ENCODE peak calls at places on chromosome 19, in eight cellular contexts. G, O, X, T, E, L, C and D are unnamed samples.

GRCh38 chr19:2041686-2042484 is 9.2 kb downstream of the MKNK2 start:
- DNase-seq in C (peak), T (peak), G (peak), E (peak), X (peak), L (peak), O (peak), D (peak)

GRCh38 chr19:34154401-34154800 is 17.9 kb upstream of the LSM14A start:
- DNase-seq in L (no peak), C (no peak), T (no peak), G (no peak), O (no peak), E (no peak), X (no peak), D (no peak)

GRCh38 chr19:3775831-3776230 is 3.8 kb upstream of the RAX2 start:
- DNase-seq in T (no peak), C (no peak), X (no peak), E (no peak), L (no peak), O (no peak), G (no peak), D (no peak)

GRCh38 chr19:33396701-33397535 is 23.4 kb downstream of the CEBPG start:
- DNase-seq in X (no peak), E (peak), L (no peak), G (no peak), C (no peak), T (peak), O (peak), D (no peak)

GRCh38 chr19:18202759-18203407 is 959 bp downstream of the RAB3A start:
- DNase-seq in T (no peak), O (no peak), L (no peak), E (peak), X (no peak), C (no peak), G (no peak), D (no peak)

GRCh38 chr19:31639306-31639705 is 290.1 kb upstream of the TSHZ3 start:
- DNase-seq in G (no peak), E (no peak), L (no peak), T (no peak), O (no peak), X (no peak), C (no peak), D (no peak)

GRCh38 chr19:55546822-55547614 is 1.7 kb upstream of the SBK3 start:
- DNase-seq in G (peak), X (no peak), T (no peak), C (no peak), O (no peak), E (peak), L (peak), D (no peak)

GRCh38 chr19:43789029-43789428 is 8.3 kb upstream of the KCNN4 start:
- DNase-seq in E (peak), G (peak), T (peak), X (no peak), C (no peak), O (no peak), L (no peak), D (no peak)

GRCh38 chr19:46218160-46218559 is 11.4 kb upstream of the IGFL1 start:
- DNase-seq in T (peak), X (no peak), G (peak), L (no peak), E (peak), C (no peak), O (no peak), D (no peak)

GRCh38 chr19:45117167-45117594 is 24.2 kb downstream of the PPP1R37 start:
- DNase-seq in G (no peak), L (no peak), X (peak), O (no peak), C (no peak), T (no peak), E (peak), D (peak)

GRCh38 chr19:47049307-47049700 is 880 bp upstream of the TMEM160 start:
- DNase-seq in C (no peak), O (no peak), T (no peak), G (no peak), X (no peak), L (no peak), E (peak), D (no peak)

GRCh38 chr19:38141108-38141507 is 82.9 kb downstream of the DPF1 start:
- DNase-seq in T (no peak), C (no peak), O (no peak), L (no peak), X (no peak), E (no peak), G (no peak), D (no peak)

GRCh38 chr19:35034588-35035382 is 4.5 kb downstream of the SCN1B start:
- DNase-seq in T (no peak), E (no peak), G (no peak), O (no peak), X (no peak), C (no peak), L (no peak), D (no peak)

GRCh38 chr19:35904312-35905068 is 2.2 kb downstream of the HCST start:
- DNase-seq in L (no peak), G (no peak), X (no peak), T (no peak), O (no peak), C (no peak), E (no peak), D (no peak)

GRCh38 chr19:10655457-10656312 is 1.5 kb downstream of the ILF3 start:
- DNase-seq in G (peak), C (no peak), E (peak), X (no peak), T (no peak), L (no peak), O (no peak), D (no peak)

GRCh38 chr19:35790981-35791813 is 15.8 kb downstream of the ARHGAP33 start:
- DNase-seq in X (peak), G (peak), T (no peak), E (no peak), L (no peak), O (no peak), C (no peak), D (no peak)

GRCh38 chr19:11279505-11280236 is 16.3 kb upstream of the TSPAN16 start:
- DNase-seq in E (no peak), O (no peak), L (no peak), X (peak), G (no peak), T (no peak), C (peak), D (peak)

GRCh38 chr19:35053667-35054293 is 12.3 kb downstream of the HPN start:
- DNase-seq in C (no peak), O (no peak), G (no peak), E (no peak), T (no peak), L (no peak), X (no peak), D (no peak)

GRCh38 chr19:55472463-55472862 is 4.0 kb upstream of the ZNF628 start:
- DNase-seq in O (no peak), E (no peak), T (no peak), L (no peak), X (no peak), G (peak), C (no peak), D (no peak)

GRCh38 chr19:1248454-1249297 is at the start of gene MIDN:
- DNase-seq in E (peak), L (no peak), G (peak), X (peak), O (peak), C (peak), T (no peak), D (peak)

GRCh38 chr19:50497030-50497420 is 14.0 kb downstream of the JOSD2 start:
- DNase-seq in E (no peak), C (no peak), X (no peak), L (no peak), O (no peak), G (no peak), T (no peak), D (no peak)

GRCh38 chr19:12783226-12783848 is 7.9 kb upstream of the JUNB start:
- DNase-seq in L (no peak), E (no peak), X (no peak), O (no peak), C (no peak), T (no peak), G (peak), D (no peak)

GRCh38 chr19:10395853-10396355 is 7.4 kb downstream of the CDC37 start:
- DNase-seq in C (no peak), O (no peak), X (no peak), L (no peak), E (no peak), T (no peak), G (no peak), D (no peak)

GRCh38 chr19:23002690-23003422 is at the start of gene ZNF728:
- DNase-seq in G (no peak), T (no peak), L (peak), C (no peak), O (peak), E (no peak), X (no peak), D (no peak)

GRCh38 chr19:1266116-1266817 is 2.9 kb upstream of the CIRBP start:
- DNase-seq in G (peak), T (peak), X (peak), O (peak), L (no peak), C (peak), E (peak), D (peak)

GRCh38 chr19:50460161-50460765 is 16.0 kb upstream of the EMC10 start:
- DNase-seq in T (no peak), X (no peak), O (no peak), G (peak), C (no peak), E (no peak), L (no peak), D (no peak)

GRCh38 chr19:16856091-16856490 is 26.9 kb downstream of the SIN3B start:
- DNase-seq in O (no peak), C (no peak), G (no peak), L (no peak), E (no peak), X (no peak), T (no peak), D (no peak)
- H3K27ac ChIP-seq in O (no peak), C (no peak), G (no peak), L (no peak), E (no peak), X (no peak), T (no peak), D (no peak)

DNA sequence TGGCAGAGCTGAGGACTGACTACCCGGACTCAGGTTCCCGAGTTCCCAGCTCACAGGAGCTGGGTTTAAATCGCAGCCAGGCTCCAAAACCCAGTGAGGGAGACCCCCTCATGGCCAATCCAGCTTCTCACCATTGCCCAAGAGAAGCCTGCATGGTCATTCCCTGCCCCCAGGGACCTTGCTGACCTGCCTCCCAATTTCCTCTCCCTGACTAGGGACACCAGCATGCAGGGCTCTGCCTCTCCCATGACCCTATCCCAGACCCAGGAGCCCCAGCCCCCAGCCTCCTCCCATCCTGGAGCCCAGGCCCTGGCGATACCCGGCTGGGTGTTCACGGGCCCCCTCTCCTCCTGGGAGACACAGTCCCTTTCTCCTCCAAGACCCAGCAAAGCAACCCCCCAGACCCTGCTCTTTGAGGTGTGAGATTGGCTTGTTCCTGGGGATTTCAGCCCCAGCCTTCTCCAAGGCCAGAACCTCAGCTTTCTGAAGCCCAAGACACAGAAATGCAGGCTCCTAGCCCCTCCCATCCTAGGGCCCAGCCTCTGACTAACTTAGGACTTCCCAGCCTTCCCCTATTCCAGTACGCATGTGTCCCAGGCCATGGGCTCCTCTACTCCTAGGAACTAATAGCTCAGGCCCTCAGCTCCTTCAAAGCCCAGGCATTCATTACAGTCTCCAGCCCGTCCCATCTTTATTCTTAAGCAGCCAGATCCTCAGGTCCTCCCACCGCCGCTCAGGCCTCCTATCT is 1.1 kb downstream of the GYS1 start:
- DNase-seq in E (peak), X (no peak), C (no peak), G (peak), O (no peak), T (no peak), L (no peak), D (no peak)
- H3K27ac ChIP-seq in E (peak), X (peak), C (peak), G (peak), O (peak), T (peak), L (peak), D (peak)

GRCh38 chr19:8487137-8487851 is 15.1 kb downstream of the PRAM1 start:
- DNase-seq in L (peak), C (peak), O (no peak), G (no peak), X (peak), T (no peak), E (no peak), D (peak)
- H3K27ac ChIP-seq in L (peak), C (no peak), O (peak), G (no peak), X (peak), T (peak), E (peak), D (peak)

GRCh38 chr19:29714371-29714952 is 599 bp downstream of the C19orf12 start:
- DNase-seq in L (no peak), O (no peak), T (no peak), X (peak), C (no peak), E (no peak), G (no peak), D (no peak)
- H3K27ac ChIP-seq in L (peak), O (peak), T (no peak), X (peak), C (peak), E (no peak), G (peak), D (peak)